ENCODE peak calls at places on chromosomes 5 and 9, in nine cellular contexts. G is left ventricle myocardium inferior, A is astrocyte of the spinal cord, E is lower leg skin, C is neural progenitor cell, H is brain microvascular endothelial cell, X is mesendoderm, M is Caco-2, D is fibroblast of pulmonary artery. F is an unnamed sample.
A peak's percentile ranks its signal among the peaks of the same experiment; 100 is the strongest.

GRCh38 chr5:111422245-111422644 is 90.1 kb downstream of the STARD4 start:
- DNase-seq in G (no peak), A (no peak), E (no peak), C (no peak), H (no peak), X (no peak), M (no peak), D (no peak), F (no peak)

GRCh38 chr5:130279386-130279785 is 375.1 kb downstream of the CHSY3 start:
- DNase-seq in G (no peak), A (peak; percentile 26), E (no peak), C (no peak), H (no peak), X (no peak), M (no peak), D (peak; percentile 29), F (no peak)

GRCh38 chr5:77138981-77139380 is 51.9 kb upstream of the ZBED3 start:
- DNase-seq in G (no peak), A (peak; percentile 92), E (peak; percentile 77), C (peak; percentile 16), H (peak; percentile 67), X (peak; percentile 56), M (no peak), D (peak; percentile 39), F (no peak)

GRCh38 chr5:144202072-144202471 is 31.4 kb downstream of the KCTD16 start:
- DNase-seq in G (no peak), A (peak; percentile 49), E (no peak), C (no peak), H (no peak), X (no peak), M (no peak), D (peak; percentile 42), F (no peak)

GRCh38 chr5:147835386-147835798 is 3.9 kb upstream of the SPINK1 start:
- DNase-seq in G (no peak), A (no peak), E (no peak), C (no peak), H (no peak), X (no peak), M (peak; percentile 65), D (no peak), F (no peak)

GRCh38 chr5:33401482-33402390 is 39.0 kb upstream of the TARS1 start:
- DNase-seq in G (no peak), A (peak; percentile 73), E (no peak), C (no peak), H (peak; percentile 48), X (peak; percentile 7), M (no peak), D (peak; percentile 65), F (no peak)

GRCh38 chr9:95091574-95091970 is 225.9 kb downstream of the FANCC start:
- DNase-seq in G (no peak), A (peak; percentile 87), E (no peak), C (no peak), H (peak; percentile 84), X (no peak), M (no peak), D (no peak), F (peak; percentile 39)

GRCh38 chr5:107485184-107485583 is 185.6 kb downstream of the EFNA5 start:
- DNase-seq in G (no peak), A (no peak), E (no peak), C (no peak), H (no peak), X (no peak), M (no peak), D (no peak), F (no peak)

GRCh38 chr9:120904061-120904998 is 22.3 kb downstream of the TRAF1 start:
- DNase-seq in G (no peak), A (no peak), E (no peak), C (no peak), H (no peak), X (no peak), M (no peak), D (no peak), F (no peak)

GRCh38 chr5:53067641-53068040 is 41.9 kb downstream of the MOCS2 start:
- DNase-seq in G (no peak), A (peak; percentile 43), E (no peak), C (no peak), H (peak; percentile 32), X (no peak), M (no peak), D (no peak), F (no peak)

GRCh38 chr5:23001120-23001519 is 148.0 kb upstream of the CDH12 start:
- DNase-seq in G (no peak), A (no peak), E (no peak), C (no peak), H (no peak), X (no peak), M (no peak), D (no peak), F (no peak)

GRCh38 chr5:179599566-179599965 is 23.9 kb downstream of the HNRNPH1 start:
- DNase-seq in G (no peak), A (no peak), E (no peak), C (no peak), H (no peak), X (no peak), M (no peak), D (no peak), F (no peak)

DNA sequence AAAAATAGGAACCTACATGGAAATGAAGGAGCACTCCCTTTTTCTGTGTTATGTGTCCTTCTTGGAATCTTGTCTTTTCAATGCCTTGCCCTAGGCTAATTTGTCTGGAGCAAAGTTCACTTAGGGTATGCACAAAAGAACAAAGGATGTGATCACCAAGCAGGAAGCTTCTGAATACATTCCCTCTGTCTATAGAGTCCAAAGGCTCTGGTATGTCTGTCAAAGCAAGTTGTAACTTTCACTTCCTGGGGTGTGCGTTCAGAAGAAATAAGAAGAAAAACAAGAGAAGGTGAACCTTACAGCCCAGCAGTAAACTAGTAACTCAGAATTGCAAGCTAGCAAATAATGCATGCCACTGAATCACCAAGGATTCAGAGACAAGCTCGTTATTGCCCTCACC is 31.7 kb upstream of the CDH6 start:
- DNase-seq in G (no peak), A (peak; percentile 28), E (no peak), C (peak; percentile 85), H (peak; percentile 25), X (peak; percentile 73), M (peak; percentile 79), D (no peak), F (no peak)
- H3K4me3 ChIP-seq in G (no peak overlapping the region), A (no peak overlapping the region), E (no peak overlapping the region), C (peak overlapping the region; percentile 21), H (peak overlapping the region; percentile 23), X (no peak overlapping the region), M (no peak overlapping the region), D (no peak overlapping the region), F (no peak overlapping the region)

GRCh38 chr9:14315754-14316573 is 2.0 kb upstream of the NFIB start:
- DNase-seq in G (peak; percentile 35), A (peak; percentile 47), E (no peak), C (peak; percentile 49), H (peak; percentile 22), X (peak; percentile 88), M (peak; percentile 1), D (peak; percentile 85), F (peak; percentile 73)

GRCh38 chr9:14314424-14314928 is 535 bp upstream of the NFIB start:
- DNase-seq in G (peak; percentile 83), A (peak; percentile 95), E (peak; percentile 83), C (peak; percentile 39), H (peak; percentile 90), X (peak; percentile 95), M (no peak), D (peak; percentile 96), F (peak; percentile 82)

GRCh38 chr9:14317667-14318255 is 3.8 kb upstream of the NFIB start:
- DNase-seq in G (no peak), A (no peak), E (no peak), C (no peak), H (no peak), X (no peak), M (no peak), D (no peak), F (no peak)

GRCh38 chr9:14314929-14315753 is 1.2 kb upstream of the NFIB start:
- DNase-seq in G (peak; percentile 98), A (peak; percentile 92), E (peak; percentile 91), C (peak; percentile 60), H (peak; percentile 78), X (peak; percentile 75), M (peak; percentile 24), D (peak; percentile 92), F (peak; percentile 92)

GRCh38 chr9:14316574-14317304 is 2.8 kb upstream of the NFIB start:
- DNase-seq in G (no peak), A (no peak), E (no peak), C (peak; percentile 14), H (no peak), X (peak; percentile 59), M (no peak), D (no peak), F (peak; percentile 45)
- H3K4me3 ChIP-seq in G (peak overlapping the region; percentile 80), A (no peak overlapping the region), E (no peak overlapping the region), C (peak overlapping the region; percentile 62), H (peak overlapping the region; percentile 63), X (no peak overlapping the region), M (no peak overlapping the region), D (peak overlapping the region; percentile 67), F (peak overlapping the region; percentile 83)

GRCh38 chr5:125301704-125302103 is 555.3 kb upstream of the ZNF608 start:
- DNase-seq in G (no peak), A (no peak), E (no peak), C (no peak), H (no peak), X (no peak), M (no peak), D (no peak), F (no peak)
- H3K4me3 ChIP-seq in G (no peak overlapping the region), A (no peak overlapping the region), E (no peak overlapping the region), C (no peak overlapping the region), H (no peak overlapping the region), X (no peak overlapping the region), M (no peak overlapping the region), D (no peak overlapping the region), F (no peak overlapping the region)

DNA sequence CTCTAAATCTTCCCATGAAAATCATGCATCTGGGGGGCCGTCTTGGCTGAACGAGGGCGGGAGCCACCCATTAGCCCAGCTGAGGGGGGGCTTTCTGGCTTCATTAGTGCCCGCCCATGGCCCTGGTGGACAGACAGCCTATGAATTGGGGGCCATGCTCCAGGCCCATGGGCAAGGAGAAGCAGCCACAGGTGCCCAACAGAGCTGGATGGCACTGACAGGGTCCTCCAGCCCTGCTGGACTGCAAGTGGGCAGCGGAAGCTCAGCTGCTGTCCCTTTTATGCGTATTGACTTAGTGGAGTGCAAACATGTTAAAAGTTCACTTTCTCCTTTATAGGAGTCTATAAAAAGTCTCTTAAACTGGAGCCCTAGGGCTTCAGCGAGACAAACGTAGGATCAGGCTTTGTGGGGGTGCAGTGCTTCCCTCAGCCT is 75.3 kb downstream of the MACROH2A1 start:
- DNase-seq in G (no peak), A (no peak), E (no peak), C (no peak), H (no peak), X (no peak), M (no peak), D (no peak), F (no peak)
- H3K4me3 ChIP-seq in G (no peak overlapping the region), A (no peak overlapping the region), E (no peak overlapping the region), C (no peak overlapping the region), H (no peak overlapping the region), X (no peak overlapping the region), M (no peak overlapping the region), D (no peak overlapping the region), F (no peak overlapping the region)

F was measured in H7.